ENCODE peak calls at places on chromosomes 3 and 15, in seven cellular contexts. S is ecto neural progenitor cell, V is astrocyte of the spinal cord, L is sciatic nerve, M is nephron progenitor cell, U is psoas muscle, P is brain microvascular endothelial cell. H is an unnamed sample.

GRCh38 chr3:27658741-27659140 is 63.4 kb downstream of the EOMES start:
- DNase-seq in S (no peak), V (no peak), L (no peak), M (no peak), U (no peak), P (no peak), H (no peak)

GRCh38 chr3:38460377-38461085 is 6.8 kb downstream of the ACVR2B start:
- DNase-seq in S (no peak), V (no peak), L (no peak), M (no peak), U (peak; percentile 49), P (no peak), H (no peak)

GRCh38 chr15:87733005-87733404 is 523.5 kb downstream of the NTRK3 start:
- DNase-seq in S (no peak), V (peak; percentile 19), L (no peak), M (peak; percentile 17), U (no peak), P (peak; percentile 33), H (peak; percentile 24)

GRCh38 chr3:73508330-73508954 is 116.3 kb downstream of the PDZRN3 start:
- DNase-seq in S (no peak), V (peak; percentile 76), L (no peak), M (peak; percentile 55), U (no peak), P (peak; percentile 61), H (peak; percentile 83)

GRCh38 chr15:63015618-63016017 is 26.9 kb upstream of the TPM1 start:
- DNase-seq in S (no peak), V (peak; percentile 69), L (no peak), M (no peak), U (peak; percentile 43), P (peak; percentile 78), H (peak; percentile 84)

GRCh38 chr3:194028434-194029004 is 107.4 kb upstream of the HES1 start:
- DNase-seq in S (no peak), V (no peak), L (no peak), M (no peak), U (no peak), P (no peak), H (no peak)

GRCh38 chr3:88742674-88743507 is 364.5 kb upstream of the EPHA3 start:
- DNase-seq in S (no peak), V (no peak), L (no peak), M (no peak), U (no peak), P (no peak), H (no peak)

GRCh38 chr15:43095708-43096347 is 10.0 kb downstream of the UBR1 start:
- DNase-seq in S (no peak), V (peak; percentile 23), L (no peak), M (no peak), U (no peak), P (no peak), H (peak; percentile 54)

GRCh38 chr3:178964551-178964950 is 107.1 kb downstream of the ZMAT3 start:
- DNase-seq in S (no peak), V (no peak), L (no peak), M (no peak), U (no peak), P (no peak), H (no peak)

GRCh38 chr15:62248277-62248974 is 83.3 kb upstream of the C2CD4B start:
- DNase-seq in S (no peak), V (no peak), L (no peak), M (no peak), U (no peak), P (no peak), H (no peak)

GRCh38 chr3:51357856-51358255 is 27.2 kb upstream of the MANF start:
- DNase-seq in S (no peak), V (no peak), L (no peak), M (no peak), U (no peak), P (no peak), H (no peak)

GRCh38 chr15:58021332-58022230 is 43.9 kb downstream of the ALDH1A2 start:
- DNase-seq in S (no peak), V (no peak), L (no peak), M (no peak), U (no peak), P (no peak), H (peak; percentile 26)

GRCh38 chr15:69920232-69920631 is 177.5 kb downstream of the TLE3 start:
- DNase-seq in S (peak; percentile 58), V (no peak), L (no peak), M (no peak), U (no peak), P (no peak), H (no peak)

GRCh38 chr15:58081446-58081845 is 15.9 kb upstream of the ALDH1A2 start:
- DNase-seq in S (no peak), V (no peak), L (no peak), M (no peak), U (no peak), P (no peak), H (no peak)

GRCh38 chr15:70507772-70508351 is 255.5 kb downstream of the UACA start:
- DNase-seq in S (no peak), V (peak; percentile 37), L (no peak), M (peak; percentile 24), U (no peak), P (peak; percentile 66), H (peak; percentile 59)

GRCh38 chr15:60255390-60255789 is 142.4 kb downstream of the ANXA2 start:
- DNase-seq in S (no peak), V (no peak), L (no peak), M (no peak), U (no peak), P (peak; percentile 40), H (peak; percentile 17)